ENCODE peak calls at places on chromosome 16, in five cellular contexts. U is cardiac fibroblast, S is mucosa of descending colon, E is heart right ventricle, J is fibroblast of mammary gland. N is an unnamed sample.

GRCh38 chr16:51982715-51983680 is 563.9 kb downstream of the TOX3 start:
- DNase-seq in E (no peak), J (peak), S (no peak), U (peak), N (peak)

GRCh38 chr16:2858245-2859025 is 465 bp upstream of the PRSS22 start:
- DNase-seq in E (no peak), U (no peak), S (peak), J (no peak), N (no peak)

GRCh38 chr16:8924214-8924613 is 39.5 kb downstream of the USP7 start:
- DNase-seq in U (no peak), E (peak), S (peak), J (peak), N (no peak)

GRCh38 chr16:47018223-47018891 is 44.9 kb upstream of the DNAJA2 start:
- DNase-seq in U (peak), S (peak), J (peak), E (no peak), N (peak)

GRCh38 chr16:47916266-47916665 is 239.5 kb downstream of the ABCC12 start:
- DNase-seq in S (no peak), U (no peak), E (no peak), J (no peak), N (no peak)

GRCh38 chr16:86994651-86995171 is 322.5 kb downstream of the C16orf95 start:
- DNase-seq in U (peak), E (no peak), J (peak), S (no peak), N (peak)

GRCh38 chr16:15466131-15466530 is 31.7 kb downstream of the BMERB1 start:
- DNase-seq in E (no peak), U (no peak), S (no peak), J (no peak), N (no peak)

GRCh38 chr16:85200471-85201278 is 88.4 kb upstream of the CIBAR2 start:
- DNase-seq in U (no peak), E (no peak), J (no peak), S (no peak), N (no peak)

GRCh38 chr16:47142469-47143328 is 1.0 kb downstream of the NETO2 start:
- DNase-seq in E (peak), S (peak), J (peak), U (peak), N (peak)

GRCh38 chr16:65524997-65525396 is 403.1 kb upstream of the CDH11 start:
- DNase-seq in J (peak), S (no peak), U (peak), E (no peak), N (peak)

GRCh38 chr16:53304334-53304733 is 129.9 kb upstream of the RBL2 start:
- DNase-seq in E (no peak), U (no peak), S (no peak), J (no peak), N (no peak)

GRCh38 chr16:76539609-76540008 is 262.4 kb downstream of the CNTNAP4 start:
- DNase-seq in J (no peak), U (no peak), S (no peak), E (no peak), N (no peak)

GRCh38 chr16:29307598-29308507 is 98.7 kb downstream of the NPIPB11 start:
- DNase-seq in S (peak), U (peak), J (peak), E (no peak), N (peak)

GRCh38 chr16:87325480-87325879 is 8.3 kb upstream of the C16orf95 start:
- DNase-seq in S (no peak), J (peak), U (no peak), E (no peak), N (no peak)

GRCh38 chr16:4667203-4667983 is 26.0 kb upstream of the NUDT16L1 start:
- DNase-seq in E (no peak), U (no peak), S (no peak), J (no peak), N (no peak)

GRCh38 chr16:17467923-17468540 is 2.7 kb downstream of the XYLT1 start:
- DNase-seq in S (peak), J (peak), E (peak), U (peak), N (peak)

GRCh38 chr16:21300309-21301167 is 22.4 kb upstream of the CRYM start:
- DNase-seq in U (peak), E (peak), J (peak), S (peak), N (peak)

GRCh38 chr16:21301895-21302291 is 23.8 kb upstream of the CRYM start:
- DNase-seq in J (peak), E (no peak), U (no peak), S (no peak), N (peak)

GRCh38 chr16:21301168-21301894 is 23.2 kb upstream of the CRYM start:
- DNase-seq in U (peak), E (peak), S (peak), J (peak), N (peak)

GRCh38 chr16:21302454-21302853 is 24.4 kb upstream of the CRYM start:
- DNase-seq in E (no peak), J (peak), S (no peak), U (no peak), N (peak)

GRCh38 chr16:21302898-21303528 is 24.9 kb upstream of the CRYM start:
- DNase-seq in E (no peak), U (peak), S (no peak), J (peak), N (peak)
- H3K4me3 ChIP-seq in E (no peak), U (no peak), S (no peak), J (peak), N (peak)

DNA sequence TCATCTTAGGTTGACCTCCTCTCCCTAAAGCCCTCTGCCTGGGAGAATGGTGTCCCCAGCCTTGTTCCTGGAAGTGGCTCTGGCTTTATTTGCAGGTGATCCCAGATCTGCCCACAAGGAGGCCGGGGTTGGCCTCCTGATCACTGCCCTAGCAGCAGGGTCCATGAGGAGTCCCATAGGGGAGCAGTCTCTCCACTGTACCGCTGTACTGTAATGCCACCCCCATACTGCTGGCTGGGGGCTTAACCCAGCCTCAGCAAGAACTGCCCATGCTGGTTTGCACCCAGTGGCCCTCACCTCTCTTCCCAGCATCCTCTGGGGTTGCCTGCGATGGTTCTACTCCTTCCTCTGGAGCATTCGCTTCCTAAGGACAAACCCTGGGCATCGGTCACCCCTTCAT is 39.1 kb downstream of the PSME3IP1 start:
- DNase-seq in J (no peak), E (no peak), U (no peak), S (no peak), N (no peak)
- TF ChIP-seq CTCF in J (peak), E (no peak), U (peak), S (no peak), N (no peak)

DNA sequence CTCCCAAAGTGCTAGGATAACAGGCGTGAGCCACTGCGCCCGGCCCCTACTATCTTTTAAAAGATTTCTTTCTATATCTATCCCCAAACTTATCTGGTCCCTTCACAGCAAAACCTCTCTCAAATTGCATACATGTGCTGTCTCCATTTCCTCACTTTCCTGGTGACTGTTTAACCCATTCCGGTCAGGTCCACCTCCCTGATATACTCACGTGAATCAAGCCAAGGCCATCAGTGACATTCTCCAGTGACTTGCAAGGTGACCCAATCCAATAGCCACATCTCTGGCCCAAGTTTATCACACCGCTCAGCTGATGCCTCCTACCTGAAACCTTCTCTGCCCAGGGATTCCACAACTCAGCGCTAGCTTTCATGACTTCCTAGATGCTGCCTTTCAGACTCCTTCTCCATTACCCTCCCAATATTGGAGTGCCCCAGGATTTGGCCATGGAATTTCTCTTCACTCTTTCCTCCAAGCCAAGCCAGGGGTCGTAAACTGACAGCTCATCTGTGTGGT is 1.4 kb upstream of the CTCF start:
- DNase-seq in S (no peak), U (no peak), J (no peak), E (no peak), N (no peak)
- H3K4me3 ChIP-seq in S (no peak), U (no peak), J (no peak), E (peak), N (peak)

DNA sequence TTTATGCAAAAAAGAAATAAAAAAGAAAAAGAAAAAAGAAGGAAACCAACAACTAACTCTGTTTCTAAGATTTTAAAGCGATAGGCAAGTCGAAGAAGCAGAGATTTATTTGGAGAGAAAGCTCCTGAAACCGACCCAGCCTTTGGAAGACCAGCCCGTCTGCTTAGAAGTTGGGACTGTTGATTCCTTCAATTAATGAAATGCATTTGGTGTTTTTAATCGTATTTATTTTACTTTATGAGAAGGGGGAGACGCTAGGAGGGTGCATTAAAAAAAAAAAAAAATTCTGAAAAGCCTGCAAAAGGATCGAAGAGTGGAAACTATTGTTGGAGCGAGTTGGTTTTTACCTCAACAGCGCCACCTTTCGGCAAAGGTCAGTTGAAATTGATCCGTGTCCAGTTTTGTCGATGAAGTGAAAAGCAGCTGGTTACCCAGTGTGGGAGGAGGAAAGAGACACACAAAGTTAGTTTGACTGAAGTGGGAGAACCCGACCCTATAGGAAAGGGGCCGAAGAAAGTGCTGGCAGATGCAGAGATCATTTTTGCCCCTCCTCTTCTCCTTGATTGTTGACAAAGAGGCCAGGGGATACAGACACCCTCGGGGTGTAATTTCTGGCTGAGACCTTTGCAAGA is 1.6 kb upstream of the MAF start:
- DNase-seq in S (no peak), E (peak), U (peak), J (peak), N (peak)
- TF ChIP-seq CTCF in S (peak), E (peak), U (peak), J (peak), N (peak)

GRCh38 chr16:81533175-81533507 is 88.5 kb downstream of the CMIP start:
- DNase-seq in S (no peak), U (no peak), E (no peak), J (no peak), N (no peak)

GRCh38 chr16:81537721-81538561 is 93.3 kb downstream of the CMIP start:
- DNase-seq in U (peak), J (peak), S (no peak), E (no peak), N (peak)

GRCh38 chr16:81532491-81533174 is 88.0 kb downstream of the CMIP start:
- DNase-seq in J (no peak), E (no peak), U (no peak), S (peak), N (no peak)

GRCh38 chr16:81536648-81537047 is 92.0 kb downstream of the CMIP start:
- DNase-seq in S (no peak), U (no peak), E (no peak), J (no peak), N (no peak)

DNA sequence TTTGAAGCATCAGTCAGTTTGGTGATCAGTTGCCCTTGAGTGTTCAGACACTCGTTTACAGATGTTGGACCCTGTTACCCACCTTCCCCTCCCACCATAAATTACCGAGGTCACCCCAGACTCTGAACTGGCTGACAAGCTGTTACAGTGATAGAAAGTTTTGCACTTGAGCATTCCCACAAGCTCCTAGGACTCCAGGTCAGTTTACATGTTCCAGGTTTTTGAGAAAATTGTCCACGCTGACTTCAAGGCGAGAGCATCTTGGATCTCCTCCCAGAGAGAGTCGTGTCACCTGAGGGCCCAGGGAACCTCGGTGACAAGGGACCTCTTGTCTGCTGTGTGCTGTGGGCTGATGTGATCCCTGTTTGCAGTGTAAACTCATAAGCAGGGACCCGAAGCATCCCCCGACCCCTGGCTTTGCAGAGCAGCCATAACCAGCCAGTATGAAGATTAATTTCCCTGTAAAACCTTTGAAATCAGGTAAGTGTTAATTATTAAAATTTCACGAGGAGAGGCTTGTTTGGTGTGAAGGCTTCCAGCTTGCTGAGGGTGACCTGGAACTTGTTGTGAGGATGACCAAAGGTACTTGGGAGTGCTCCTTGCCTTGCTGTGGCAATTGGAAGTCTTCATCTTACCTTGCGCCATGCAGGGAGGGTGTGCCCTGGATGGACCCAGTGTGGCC is 91.2 kb downstream of the CMIP start:
- DNase-seq in U (no peak), E (no peak), J (no peak), S (no peak), N (no peak)
- H3K4me3 ChIP-seq in U (no peak), E (no peak), J (no peak), S (no peak), N (no peak)

DNA sequence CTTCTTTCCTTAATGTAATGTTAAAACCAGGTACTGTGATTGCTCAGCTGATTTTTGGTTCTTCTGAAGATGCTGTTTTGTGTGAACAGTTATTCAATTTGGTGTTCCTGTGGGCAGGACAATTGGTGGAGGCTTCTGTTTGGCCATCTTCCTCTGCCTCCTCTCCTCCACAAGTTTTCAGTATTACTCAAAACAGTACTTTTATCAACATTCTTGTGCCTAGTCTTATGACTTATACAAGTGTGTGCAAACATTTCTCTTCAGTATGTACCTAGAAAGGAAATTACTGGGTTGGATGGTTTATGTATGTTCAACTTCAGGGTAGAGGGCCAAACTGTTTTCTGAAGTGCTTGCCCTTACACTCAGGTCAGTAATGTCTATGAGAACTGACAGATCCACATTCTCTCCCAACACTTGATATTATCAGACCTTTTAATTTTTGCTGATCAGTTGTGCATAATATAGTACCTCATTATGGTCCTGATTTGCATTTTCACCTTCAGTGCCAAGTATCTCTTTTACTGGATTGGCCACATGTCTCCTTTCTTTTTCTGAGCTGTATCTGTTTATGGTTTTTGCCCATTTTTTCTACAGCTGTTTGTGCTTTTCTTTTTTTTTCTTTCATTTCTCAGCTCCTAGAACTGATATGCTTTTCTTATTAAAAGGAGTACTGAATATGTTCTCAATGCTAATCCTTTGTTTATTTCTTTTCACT is 50.9 kb downstream of the ERCC4 start:
- DNase-seq in E (no peak), U (no peak), S (no peak), J (no peak), N (no peak)
- TF ChIP-seq CTCF in E (no peak), U (no peak), S (no peak), J (no peak), N (no peak)